ENCODE peak calls at places on chromosomes 6 and 20, in ten cellular contexts. One of them, this sample, is unnamed.

GRCh38 chr20:37345339-37346231 is at the start of gene SRC:
- DNase-seq in A549: peak; percentile 83
- DNase-seq in NCI-H510A treated with DMSO at 0.1 percent for 48 hours: peak; percentile 76
- DNase-seq in right atrium auricular region: peak; percentile 77
- DNase-seq in hepatocyte: peak; percentile 87
- DNase-seq in stimulated activated CD8-positive, alpha-beta memory T cell treated with anti-CD3 and anti-CD28 coated beads, Interleukin-2, amount 100 ng/mL, for 48 hours: peak; percentile 19
- DNase-seq in ascending aorta: no peak
- DNase-seq in CD8-positive, alpha-beta T cell: peak; percentile 35
- DNase-seq in mucosa of gallbladder: peak; percentile 85
- DNase-seq in GM20000: peak; percentile 87
- DNase-seq in this sample: peak; percentile 74

GRCh38 chr6:25628471-25629201 is 23.4 kb upstream of the SCGN start:
- DNase-seq in right atrium auricular region: no peak
- DNase-seq in ascending aorta: no peak
- DNase-seq in NCI-H510A treated with DMSO at 0.1 percent for 48 hours: no peak
- DNase-seq in stimulated activated CD8-positive, alpha-beta memory T cell treated with anti-CD3 and anti-CD28 coated beads, Interleukin-2, amount 100 ng/mL, for 48 hours: no peak
- DNase-seq in GM20000: no peak
- DNase-seq in hepatocyte: no peak
- DNase-seq in A549: no peak
- DNase-seq in CD8-positive, alpha-beta T cell: no peak
- DNase-seq in mucosa of gallbladder: no peak
- DNase-seq in this sample: no peak

GRCh38 chr20:54068495-54068894 is 1.9 kb downstream of the BCAS1 start:
- DNase-seq in CD8-positive, alpha-beta T cell: no peak
- DNase-seq in NCI-H510A treated with DMSO at 0.1 percent for 48 hours: no peak
- DNase-seq in stimulated activated CD8-positive, alpha-beta memory T cell treated with anti-CD3 and anti-CD28 coated beads, Interleukin-2, amount 100 ng/mL, for 48 hours: no peak
- DNase-seq in right atrium auricular region: no peak
- DNase-seq in GM20000: no peak
- DNase-seq in mucosa of gallbladder: no peak
- DNase-seq in A549: no peak
- DNase-seq in hepatocyte: no peak
- DNase-seq in ascending aorta: no peak
- DNase-seq in this sample: no peak

GRCh38 chr6:132458887-132459604 is 53.9 kb downstream of the STX7 start:
- DNase-seq in mucosa of gallbladder: no peak
- DNase-seq in GM20000: no peak
- DNase-seq in CD8-positive, alpha-beta T cell: no peak
- DNase-seq in NCI-H510A treated with DMSO at 0.1 percent for 48 hours: no peak
- DNase-seq in hepatocyte: no peak
- DNase-seq in stimulated activated CD8-positive, alpha-beta memory T cell treated with anti-CD3 and anti-CD28 coated beads, Interleukin-2, amount 100 ng/mL, for 48 hours: no peak
- DNase-seq in A549: no peak
- DNase-seq in ascending aorta: no peak
- DNase-seq in right atrium auricular region: no peak
- DNase-seq in this sample: no peak

GRCh38 chr6:14596410-14596809 is 478.8 kb downstream of the CD83 start:
- DNase-seq in hepatocyte: peak; percentile 8
- DNase-seq in stimulated activated CD8-positive, alpha-beta memory T cell treated with anti-CD3 and anti-CD28 coated beads, Interleukin-2, amount 100 ng/mL, for 48 hours: no peak
- DNase-seq in CD8-positive, alpha-beta T cell: no peak
- DNase-seq in ascending aorta: peak; percentile 26
- DNase-seq in A549: peak; percentile 36
- DNase-seq in right atrium auricular region: peak; percentile 76
- DNase-seq in NCI-H510A treated with DMSO at 0.1 percent for 48 hours: no peak
- DNase-seq in mucosa of gallbladder: no peak
- DNase-seq in GM20000: no peak
- DNase-seq in this sample: no peak

GRCh38 chr6:107246972-107247615 is 131.8 kb upstream of the BEND3 start:
- DNase-seq in GM20000: no peak
- DNase-seq in stimulated activated CD8-positive, alpha-beta memory T cell treated with anti-CD3 and anti-CD28 coated beads, Interleukin-2, amount 100 ng/mL, for 48 hours: no peak
- DNase-seq in ascending aorta: no peak
- DNase-seq in right atrium auricular region: no peak
- DNase-seq in A549: no peak
- DNase-seq in CD8-positive, alpha-beta T cell: no peak
- DNase-seq in NCI-H510A treated with DMSO at 0.1 percent for 48 hours: no peak
- DNase-seq in hepatocyte: peak; percentile 11
- DNase-seq in mucosa of gallbladder: no peak
- DNase-seq in this sample: no peak

GRCh38 chr20:2599265-2600060 is 53.0 kb upstream of the NOP56 start:
- DNase-seq in CD8-positive, alpha-beta T cell: no peak
- DNase-seq in right atrium auricular region: no peak
- DNase-seq in ascending aorta: no peak
- DNase-seq in stimulated activated CD8-positive, alpha-beta memory T cell treated with anti-CD3 and anti-CD28 coated beads, Interleukin-2, amount 100 ng/mL, for 48 hours: no peak
- DNase-seq in GM20000: no peak
- DNase-seq in A549: no peak
- DNase-seq in mucosa of gallbladder: no peak
- DNase-seq in hepatocyte: peak; percentile 24
- DNase-seq in NCI-H510A treated with DMSO at 0.1 percent for 48 hours: peak; percentile 5
- DNase-seq in this sample: no peak

GRCh38 chr20:50695144-50695872 is 4.0 kb upstream of the RIPOR3 start:
- DNase-seq in right atrium auricular region: peak; percentile 77
- DNase-seq in CD8-positive, alpha-beta T cell: no peak
- DNase-seq in stimulated activated CD8-positive, alpha-beta memory T cell treated with anti-CD3 and anti-CD28 coated beads, Interleukin-2, amount 100 ng/mL, for 48 hours: no peak
- DNase-seq in hepatocyte: no peak
- DNase-seq in NCI-H510A treated with DMSO at 0.1 percent for 48 hours: no peak
- DNase-seq in GM20000: no peak
- DNase-seq in A549: no peak
- DNase-seq in ascending aorta: no peak
- DNase-seq in mucosa of gallbladder: no peak
- DNase-seq in this sample: no peak

GRCh38 chr6:154448448-154449096 is 61.9 kb downstream of the CNKSR3 start:
- DNase-seq in GM20000: no peak
- DNase-seq in NCI-H510A treated with DMSO at 0.1 percent for 48 hours: no peak
- DNase-seq in mucosa of gallbladder: peak; percentile 50
- DNase-seq in hepatocyte: peak; percentile 37
- DNase-seq in A549: no peak
- DNase-seq in CD8-positive, alpha-beta T cell: no peak
- DNase-seq in ascending aorta: no peak
- DNase-seq in stimulated activated CD8-positive, alpha-beta memory T cell treated with anti-CD3 and anti-CD28 coated beads, Interleukin-2, amount 100 ng/mL, for 48 hours: no peak
- DNase-seq in right atrium auricular region: no peak
- DNase-seq in this sample: no peak

This sample was measured in GM12892.